ENCODE peak calls at places on chromosomes 5 and 9, in seven cellular contexts. One of them, this sample, is unnamed. For H3K79me2, the result is how much of the 10 kb centered on the place peaks cover.

GRCh38 chr9:84339523-84339922 is 1.0 kb downstream of the SLC28A3 start:
- DNase-seq in H1: no peak
- DNase-seq in MM.1S: no peak
- DNase-seq in K562: no peak
- DNase-seq in GM23338: no peak
- DNase-seq in HCT116: no peak
- DNase-seq in SK-N-SH: no peak
- DNase-seq in this sample: no peak

GRCh38 chr5:175920506-175920865 is 47.6 kb downstream of the THOC3 start:
- DNase-seq in MM.1S: no peak
- DNase-seq in K562: peak
- DNase-seq in SK-N-SH: no peak
- DNase-seq in H1: no peak
- DNase-seq in HCT116: no peak
- DNase-seq in GM23338: no peak
- DNase-seq in this sample: no peak

GRCh38 chr9:110891760-110892159 is 146.5 kb downstream of the LPAR1 start:
- DNase-seq in GM23338: no peak
- DNase-seq in H1: no peak
- DNase-seq in K562: no peak
- DNase-seq in SK-N-SH: no peak
- DNase-seq in MM.1S: no peak
- DNase-seq in HCT116: no peak
- DNase-seq in this sample: no peak

GRCh38 chr9:86925686-86926085 is 21.6 kb downstream of the GAS1 start:
- DNase-seq in MM.1S: no peak
- DNase-seq in H1: no peak
- DNase-seq in HCT116: no peak
- DNase-seq in SK-N-SH: no peak
- DNase-seq in K562: no peak
- DNase-seq in GM23338: no peak
- DNase-seq in this sample: no peak

GRCh38 chr5:139149477-139150199 is 48.5 kb downstream of the SIL1 start:
- DNase-seq in GM23338: no peak
- DNase-seq in H1: no peak
- DNase-seq in MM.1S: no peak
- DNase-seq in HCT116: no peak
- DNase-seq in K562: no peak
- DNase-seq in SK-N-SH: no peak
- DNase-seq in this sample: no peak

GRCh38 chr5:61275841-61276240 is 56.2 kb upstream of the ZSWIM6 start:
- DNase-seq in MM.1S: no peak
- DNase-seq in H1: no peak
- DNase-seq in HCT116: no peak
- DNase-seq in K562: no peak
- DNase-seq in SK-N-SH: no peak
- DNase-seq in GM23338: no peak
- DNase-seq in this sample: no peak

GRCh38 chr5:96335873-96336272 is 97.2 kb downstream of the PCSK1 start:
- DNase-seq in HCT116: no peak
- DNase-seq in GM23338: peak
- DNase-seq in H1: no peak
- DNase-seq in K562: no peak
- DNase-seq in SK-N-SH: no peak
- DNase-seq in MM.1S: no peak
- DNase-seq in this sample: no peak

GRCh38 chr9:75053869-75054268 is 25.8 kb upstream of the CARNMT1 start:
- DNase-seq in K562: no peak
- DNase-seq in HCT116: no peak
- DNase-seq in GM23338: no peak
- DNase-seq in SK-N-SH: no peak
- DNase-seq in MM.1S: peak
- DNase-seq in H1: no peak
- DNase-seq in this sample: peak

GRCh38 chr9:115084157-115084556 is 33.8 kb downstream of the TNC start:
- DNase-seq in GM23338: no peak
- DNase-seq in SK-N-SH: no peak
- DNase-seq in K562: no peak
- DNase-seq in H1: no peak
- DNase-seq in HCT116: no peak
- DNase-seq in MM.1S: no peak
- DNase-seq in this sample: no peak

GRCh38 chr5:25009063-25009462 is 364.3 kb upstream of the CDH10 start:
- DNase-seq in K562: no peak
- DNase-seq in SK-N-SH: no peak
- DNase-seq in HCT116: no peak
- DNase-seq in H1: no peak
- DNase-seq in MM.1S: no peak
- DNase-seq in GM23338: no peak
- DNase-seq in this sample: no peak

GRCh38 chr9:123111427-123111826 is 78.0 kb downstream of the GPR21 start:
- DNase-seq in H1: no peak
- DNase-seq in K562: no peak
- DNase-seq in MM.1S: peak
- DNase-seq in HCT116: no peak
- DNase-seq in GM23338: no peak
- DNase-seq in SK-N-SH: no peak
- DNase-seq in this sample: peak

GRCh38 chr5:82591021-82591515 is 312.9 kb upstream of the RPS23 start:
- DNase-seq in K562: no peak
- DNase-seq in HCT116: no peak
- DNase-seq in GM23338: peak
- DNase-seq in H1: no peak
- DNase-seq in SK-N-SH: no peak
- DNase-seq in MM.1S: no peak
- DNase-seq in this sample: no peak

DNA sequence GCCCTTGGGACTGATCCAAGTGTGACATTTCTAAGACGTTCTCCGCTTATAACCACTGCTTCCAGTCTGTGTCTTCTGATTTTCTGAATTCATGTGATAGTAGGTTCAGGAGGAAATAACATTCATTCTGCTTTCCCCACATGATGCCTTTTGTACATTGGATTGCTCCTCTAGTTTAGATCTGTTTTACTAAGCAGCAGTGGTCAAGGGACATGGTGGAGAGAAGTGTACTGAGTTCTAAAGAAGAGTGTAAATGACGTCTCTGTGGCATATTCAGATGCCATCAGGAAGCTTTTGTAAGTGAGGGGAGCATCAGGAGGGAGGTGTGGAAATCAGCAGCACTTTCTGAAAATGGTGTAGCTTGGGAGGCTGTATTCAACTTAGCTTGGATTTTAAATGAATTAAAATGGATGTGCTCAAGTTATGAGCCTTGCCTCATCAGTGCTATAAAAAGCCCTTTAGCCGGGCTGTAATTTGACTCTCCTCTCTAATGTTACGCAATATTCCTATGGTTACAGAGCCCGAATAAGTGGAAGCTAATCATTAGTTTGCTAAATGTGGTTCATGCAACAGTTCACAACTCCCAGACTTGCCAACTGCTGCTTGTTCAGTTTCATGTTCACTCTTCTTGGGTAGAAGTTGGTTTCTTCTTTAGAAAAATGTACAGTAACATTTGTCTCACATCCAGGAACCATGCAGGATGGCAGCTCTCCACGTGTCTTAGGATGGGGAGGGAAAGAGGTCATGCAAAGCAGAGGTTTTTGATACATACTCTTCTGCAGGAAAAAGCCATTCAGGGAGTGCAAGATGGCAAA is 281.3 kb downstream of the ARHGAP26 start:
- DNase-seq in MM.1S: no peak
- DNase-seq in GM23338: peak
- DNase-seq in SK-N-SH: no peak
- DNase-seq in H1: no peak
- DNase-seq in HCT116: no peak
- DNase-seq in K562: no peak
- DNase-seq in this sample: no peak
- TF ChIP-seq CTCF in MM.1S: no peak
- TF ChIP-seq CTCF in GM23338: no peak
- TF ChIP-seq CTCF in SK-N-SH: no peak
- TF ChIP-seq CTCF in H1: no peak
- TF ChIP-seq CTCF in HCT116: no peak
- TF ChIP-seq CTCF in K562: no peak
- TF ChIP-seq CTCF in this sample: no peak

GRCh38 chr9:77954018-77954417 is 77.6 kb downstream of the GNAQ start:
- DNase-seq in GM23338: no peak
- DNase-seq in K562: no peak
- DNase-seq in SK-N-SH: no peak
- DNase-seq in H1: no peak
- DNase-seq in MM.1S: no peak
- DNase-seq in HCT116: no peak
- DNase-seq in this sample: no peak
- H3K79me2 ChIP-seq in GM23338: half or more
- H3K79me2 ChIP-seq in K562: half or more
- H3K79me2 ChIP-seq in SK-N-SH: half or more
- H3K79me2 ChIP-seq in H1: under half
- H3K79me2 ChIP-seq in MM.1S: under half
- H3K79me2 ChIP-seq in HCT116: under half
- H3K79me2 ChIP-seq in this sample: under half

GRCh38 chr9:116144038-116144437 is 9.6 kb upstream of the PAPPA start:
- DNase-seq in GM23338: no peak
- DNase-seq in H1: no peak
- DNase-seq in HCT116: no peak
- DNase-seq in MM.1S: no peak
- DNase-seq in SK-N-SH: no peak
- DNase-seq in K562: no peak
- DNase-seq in this sample: no peak

GRCh38 chr9:116145036-116145435 is 8.6 kb upstream of the PAPPA start:
- DNase-seq in H1: no peak
- DNase-seq in GM23338: no peak
- DNase-seq in SK-N-SH: no peak
- DNase-seq in MM.1S: no peak
- DNase-seq in HCT116: no peak
- DNase-seq in K562: no peak
- DNase-seq in this sample: no peak

GRCh38 chr9:116142706-116143492 is 10.7 kb upstream of the PAPPA start:
- DNase-seq in MM.1S: no peak
- DNase-seq in H1: no peak
- DNase-seq in SK-N-SH: no peak
- DNase-seq in HCT116: no peak
- DNase-seq in K562: no peak
- DNase-seq in GM23338: no peak
- DNase-seq in this sample: no peak

GRCh38 chr9:116141864-116142561 is 11.6 kb upstream of the PAPPA start:
- DNase-seq in MM.1S: no peak
- DNase-seq in SK-N-SH: no peak
- DNase-seq in K562: no peak
- DNase-seq in GM23338: no peak
- DNase-seq in H1: no peak
- DNase-seq in HCT116: no peak
- DNase-seq in this sample: no peak

DNA sequence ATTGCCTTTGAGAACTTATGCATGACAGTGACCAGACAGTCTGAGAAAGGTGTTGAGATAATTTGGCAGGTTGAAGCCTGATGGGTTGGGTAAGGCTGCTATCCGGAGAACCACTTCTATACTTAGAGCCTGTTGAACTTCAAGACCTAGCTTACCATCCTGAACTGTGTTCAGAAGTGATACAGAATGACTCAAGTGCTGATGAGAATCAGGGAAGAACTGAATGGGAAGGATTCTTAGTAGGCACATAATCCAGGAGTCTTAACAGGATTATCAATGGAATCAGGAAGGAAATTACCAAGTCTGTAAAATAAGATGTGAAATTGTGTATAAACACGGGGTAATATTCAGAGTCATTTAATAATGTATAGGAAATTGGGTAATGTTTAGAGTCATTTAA is 9.0 kb upstream of the PAPPA start:
- DNase-seq in HCT116: no peak
- DNase-seq in SK-N-SH: no peak
- DNase-seq in H1: no peak
- DNase-seq in MM.1S: no peak
- DNase-seq in GM23338: no peak
- DNase-seq in K562: no peak
- DNase-seq in this sample: no peak
- TF ChIP-seq CTCF in HCT116: no peak
- TF ChIP-seq CTCF in SK-N-SH: no peak
- TF ChIP-seq CTCF in H1: no peak
- TF ChIP-seq CTCF in MM.1S: no peak
- TF ChIP-seq CTCF in GM23338: no peak
- TF ChIP-seq CTCF in K562: no peak
- TF ChIP-seq CTCF in this sample: no peak

DNA sequence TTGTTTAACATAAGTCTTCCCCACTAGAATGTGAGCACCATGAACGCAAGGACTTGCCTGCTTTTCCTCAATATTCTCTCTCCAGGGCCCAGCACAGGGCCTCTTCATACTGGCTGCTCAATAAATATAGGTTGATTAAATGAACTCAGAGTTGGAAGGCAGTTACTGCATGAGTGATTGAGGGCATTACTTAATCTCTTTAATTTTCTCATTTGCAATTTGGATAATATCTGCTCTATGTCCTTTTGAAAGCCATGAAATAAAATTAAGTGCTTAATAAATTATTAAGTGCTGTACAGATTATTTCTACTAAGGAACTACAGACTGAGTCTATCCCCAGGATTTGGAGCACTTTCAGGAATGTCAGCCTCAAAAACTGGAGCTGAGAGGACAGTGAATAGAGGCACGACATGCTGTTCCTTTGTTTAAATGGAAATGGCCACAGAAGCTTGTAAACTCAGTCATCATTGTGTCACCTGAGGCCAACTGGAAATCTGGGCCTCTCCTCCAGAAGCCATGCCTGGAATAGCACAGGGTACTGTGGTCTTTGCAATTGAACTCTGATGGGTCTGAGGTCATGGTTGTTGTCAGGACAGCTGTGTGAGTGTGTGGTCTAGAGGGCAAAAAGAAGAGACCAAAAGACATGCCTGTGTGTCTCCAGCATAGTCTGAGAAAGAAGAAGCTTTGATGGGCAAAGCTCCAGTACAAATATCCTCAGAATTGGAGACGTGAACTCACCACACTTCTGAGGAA is 86.1 kb downstream of the SH3TC2 start:
- DNase-seq in GM23338: peak
- DNase-seq in SK-N-SH: no peak
- DNase-seq in K562: no peak
- DNase-seq in MM.1S: no peak
- DNase-seq in H1: no peak
- DNase-seq in HCT116: no peak
- DNase-seq in this sample: no peak
- H3K79me2 ChIP-seq in GM23338: under half
- H3K79me2 ChIP-seq in SK-N-SH: under half
- H3K79me2 ChIP-seq in K562: under half
- H3K79me2 ChIP-seq in MM.1S: under half
- H3K79me2 ChIP-seq in H1: under half
- H3K79me2 ChIP-seq in HCT116: under half
- H3K79me2 ChIP-seq in this sample: under half

DNA sequence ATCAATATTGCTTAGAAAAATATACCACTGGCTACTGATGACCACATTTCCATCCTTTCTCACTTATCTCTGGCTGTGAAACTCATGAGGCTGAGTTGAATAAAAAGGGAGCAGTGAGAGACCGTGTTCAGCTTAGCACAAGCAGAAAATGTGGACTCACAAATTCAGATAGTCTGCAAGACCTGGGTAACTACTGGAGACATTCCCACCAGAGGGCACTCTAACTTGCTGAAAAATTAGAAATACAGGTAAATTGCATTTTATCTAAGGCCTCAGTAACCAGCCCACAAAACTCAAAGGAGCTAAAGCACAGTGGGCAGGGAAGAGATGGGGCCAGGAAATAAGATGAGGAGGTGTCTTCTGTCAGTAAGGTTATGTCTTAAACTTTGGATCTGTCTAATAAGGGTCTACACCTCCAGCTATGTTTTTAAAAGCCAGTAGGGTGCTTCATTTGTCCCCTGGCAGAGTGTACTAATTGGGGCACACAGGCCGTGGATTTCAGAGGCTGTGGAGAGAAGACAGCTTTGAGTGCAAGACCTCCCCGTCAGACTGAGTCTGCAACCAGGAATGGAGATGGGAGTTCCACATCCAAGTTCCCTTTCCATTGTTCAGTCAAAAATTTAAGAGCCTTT is 8.7 kb upstream of the NDUFB6 start:
- DNase-seq in H1: no peak
- DNase-seq in MM.1S: peak
- DNase-seq in K562: no peak
- DNase-seq in SK-N-SH: peak
- DNase-seq in GM23338: peak
- DNase-seq in HCT116: peak
- DNase-seq in this sample: peak
- TF ChIP-seq CTCF in H1: no peak
- TF ChIP-seq CTCF in MM.1S: peak
- TF ChIP-seq CTCF in K562: peak
- TF ChIP-seq CTCF in SK-N-SH: peak
- TF ChIP-seq CTCF in GM23338: peak
- TF ChIP-seq CTCF in HCT116: peak
- TF ChIP-seq CTCF in this sample: peak

This sample was measured in OCI-LY7.